ENCODE peak calls at places on chromosomes 16 and 17, in nine cellular contexts. T is activated naive CD4-positive, alpha-beta T cell treated with anti-CD3 and anti-CD28 coated beads for 36 hours; Y is EL; O is adipocyte; G is astrocyte of the spinal cord; K is GM12865; E is GM10248; V is GM06990; U is mucosa of gallbladder. Q is an unnamed sample.

GRCh38 chr17:9022553-9023388 is 1.5 kb downstream of the NTN1 start:
- DNase-seq in G (peak), U (no peak), Y (peak), O (no peak), V (peak), T (peak), K (no peak), E (peak), Q (no peak)

GRCh38 chr16:4475880-4476790 is at the start of gene HMOX2:
- DNase-seq in K (peak), Y (peak), G (peak), O (peak), U (peak), E (peak), V (peak), T (peak), Q (peak)

GRCh38 chr16:3115561-3115960 is 3.2 kb downstream of the ZNF205 start:
- DNase-seq in U (no peak), K (no peak), E (no peak), T (no peak), Y (no peak), V (no peak), O (no peak), G (no peak), Q (no peak)

GRCh38 chr17:62680541-62681052 is 53.1 kb downstream of the MRC2 start:
- DNase-seq in U (no peak), E (no peak), T (no peak), Y (no peak), G (no peak), O (no peak), V (no peak), K (no peak), Q (no peak)

GRCh38 chr17:16872836-16873653 is 98.9 kb downstream of the TNFRSF13B start:
- DNase-seq in Y (peak), O (peak), E (peak), V (no peak), T (peak), U (no peak), K (peak), G (no peak), Q (no peak)

GRCh38 chr16:49398761-49399160 is 25.2 kb downstream of the C16orf78 start:
- DNase-seq in T (no peak), Y (no peak), U (no peak), O (no peak), K (no peak), V (no peak), G (no peak), E (no peak), Q (no peak)

GRCh38 chr16:84497836-84498610 is 6.4 kb downstream of the MEAK7 start:
- DNase-seq in G (no peak), V (no peak), T (no peak), Y (no peak), E (no peak), O (no peak), K (no peak), U (no peak), Q (no peak)

GRCh38 chr16:31451201-31451600 is 8.1 kb upstream of the ARMC5 start:
- DNase-seq in T (no peak), U (no peak), O (no peak), K (no peak), Y (no peak), G (no peak), V (no peak), E (no peak), Q (no peak)

GRCh38 chr17:68906638-68907037 is 48.6 kb downstream of the ABCA8 start:
- DNase-seq in Y (no peak), E (no peak), K (peak), V (no peak), T (no peak), U (no peak), G (peak), O (peak), Q (no peak)

GRCh38 chr17:9557846-9558245 is 17.8 kb downstream of the STX8 start:
- DNase-seq in T (no peak), E (no peak), U (no peak), G (no peak), Y (no peak), O (no peak), V (no peak), K (no peak), Q (no peak)

GRCh38 chr17:30256756-30257506 is 21.4 kb upstream of the SLC6A4 start:
- DNase-seq in U (no peak), E (no peak), K (no peak), G (no peak), T (no peak), O (peak), Y (peak), V (no peak), Q (no peak)

GRCh38 chr17:74118504-74118903 is 85.0 kb upstream of the RPL38 start:
- DNase-seq in U (no peak), V (no peak), E (no peak), Y (no peak), K (peak), O (no peak), T (no peak), G (no peak), Q (no peak)

GRCh38 chr17:77427471-77427991 is 286.8 kb downstream of the SEC14L1 start:
- DNase-seq in T (no peak), O (peak), E (no peak), K (no peak), U (peak), Y (peak), V (no peak), G (peak), Q (no peak)

GRCh38 chr17:32854177-32854576 is 22.7 kb downstream of the MYO1D start:
- DNase-seq in E (no peak), Y (no peak), G (no peak), V (no peak), K (no peak), O (no peak), U (no peak), T (no peak), Q (no peak)

GRCh38 chr17:21816592-21817567 is 124.6 kb downstream of the KCNJ18 start:
- DNase-seq in E (peak), O (no peak), Y (no peak), T (no peak), K (no peak), V (no peak), G (no peak), U (no peak), Q (no peak)

GRCh38 chr17:20127660-20128413 is 118.7 kb downstream of the SPECC1 start:
- DNase-seq in U (no peak), E (no peak), O (peak), V (no peak), K (no peak), T (no peak), Y (peak), G (no peak), Q (no peak)

GRCh38 chr17:73706858-73707257 is 62.6 kb upstream of the SDK2 start:
- DNase-seq in U (no peak), V (no peak), O (no peak), Y (no peak), G (no peak), E (no peak), K (no peak), T (no peak), Q (no peak)

GRCh38 chr17:58052951-58053715 is 30.1 kb upstream of the DYNLL2 start:
- DNase-seq in T (peak), G (no peak), E (no peak), O (no peak), Y (no peak), K (no peak), U (no peak), V (no peak), Q (no peak)

GRCh38 chr16:81786321-81786720 is 7.2 kb downstream of the PLCG2 start:
- DNase-seq in K (no peak), U (no peak), O (no peak), Y (peak), E (no peak), T (no peak), V (no peak), G (peak), Q (peak)

GRCh38 chr17:80274871-80275449 is 14.3 kb downstream of the RNF213 start:
- DNase-seq in E (no peak), U (no peak), V (no peak), K (no peak), Y (no peak), G (no peak), T (no peak), O (no peak), Q (no peak)

GRCh38 chr17:72342582-72343527 is 222.0 kb downstream of the SOX9 start:
- DNase-seq in U (no peak), Y (peak), E (no peak), G (peak), O (no peak), K (no peak), T (no peak), V (no peak), Q (no peak)

GRCh38 chr17:16453493-16453851 is 38.1 kb downstream of the TRPV2 start:
- DNase-seq in T (no peak), V (no peak), G (no peak), K (no peak), O (no peak), E (no peak), U (no peak), Y (peak), Q (no peak)